ENCODE peak calls at places on chromosomes 16 and 17, in four cellular contexts. C is neuronal stem cell, Y is stomach, H is SK-N-SH. V is an unnamed sample. For H3K4me1, the result is how much of the 10 kb centered on the place peaks cover.

GRCh38 chr17:72587773-72588511 is 467.1 kb downstream of the SOX9 start:
- DNase-seq in C (no peak), Y (no peak), H (no peak), V (no peak)

GRCh38 chr17:37764383-37764782 is 19.5 kb upstream of the HNF1B start:
- DNase-seq in C (no peak), Y (no peak), H (no peak), V (no peak)

GRCh38 chr17:4175921-4176802 is 33.2 kb downstream of the CYB5D2 start:
- DNase-seq in C (no peak), Y (no peak), H (no peak), V (no peak)

GRCh38 chr17:58285422-58285810 is 4.7 kb upstream of the MPO start:
- DNase-seq in C (no peak), Y (no peak), H (no peak), V (no peak)

GRCh38 chr16:14071576-14072271 is 605 bp downstream of the MRTFB start:
- DNase-seq in C (peak), Y (no peak), H (no peak), V (peak)

GRCh38 chr16:30948087-30948955 is 547 bp upstream of the ORAI3 start:
- DNase-seq in C (peak), Y (peak), H (peak), V (peak)

GRCh38 chr16:67471758-67472384 is 9.1 kb downstream of the ATP6V0D1 start:
- DNase-seq in C (no peak), Y (no peak), H (no peak), V (no peak)

GRCh38 chr16:57430955-57431354 is 16.2 kb downstream of the CIAPIN1 start:
- DNase-seq in C (no peak), Y (no peak), H (no peak), V (no peak)

GRCh38 chr17:52986056-52986662 is 827.6 kb upstream of the CA10 start:
- DNase-seq in C (no peak), Y (no peak), H (no peak), V (no peak)

GRCh38 chr16:26749072-26749471 is 317.7 kb upstream of the C16orf82 start:
- DNase-seq in C (no peak), Y (no peak), H (no peak), V (no peak)

GRCh38 chr17:8939496-8940334 is 25.8 kb downstream of the PIK3R5 start:
- DNase-seq in C (no peak), Y (no peak), H (no peak), V (no peak)

GRCh38 chr16:8864480-8864879 is 4.3 kb downstream of the CARHSP1 start:
- DNase-seq in C (no peak), Y (no peak), H (no peak), V (peak)

GRCh38 chr17:81342062-81342699 is 47.1 kb upstream of the SLC38A10 start:
- DNase-seq in C (no peak), Y (no peak), H (no peak), V (no peak)

GRCh38 chr16:58020628-58021521 is 4.7 kb upstream of the MMP15 start:
- DNase-seq in C (no peak), Y (peak), H (peak), V (no peak)

GRCh38 chr16:86952769-86953168 is 364.4 kb downstream of the C16orf95 start:
- DNase-seq in C (no peak), Y (no peak), H (no peak), V (no peak)

GRCh38 chr16:81621496-81621895 is 157.6 kb upstream of the PLCG2 start:
- DNase-seq in C (no peak), Y (no peak), H (no peak), V (no peak)

GRCh38 chr17:27878776-27879562 is 14.2 kb downstream of the LYRM9 start:
- DNase-seq in C (no peak), Y (no peak), H (peak), V (no peak)

GRCh38 chr17:1617620-1618174 is 10.9 kb downstream of the SLC43A2 start:
- DNase-seq in C (no peak), Y (peak), H (no peak), V (no peak)

GRCh38 chr17:79803421-79803996 is 6.6 kb upstream of the CBX8 start:
- DNase-seq in C (no peak), Y (no peak), H (no peak), V (no peak)

GRCh38 chr16:78659668-78660217 is 560.3 kb downstream of the WWOX start:
- DNase-seq in C (no peak), Y (no peak), H (no peak), V (no peak)
- H3K27ac ChIP-seq in C (no peak), Y (no peak), H (no peak), V (no peak)

GRCh38 chr17:64687376-64687775 is 25.3 kb upstream of the SMURF2 start:
- DNase-seq in C (no peak), Y (no peak), H (no peak), V (no peak)

GRCh38 chr17:64685705-64686104 is 23.6 kb upstream of the SMURF2 start:
- DNase-seq in C (no peak), Y (no peak), H (no peak), V (no peak)

GRCh38 chr17:64686705-64687104 is 24.6 kb upstream of the SMURF2 start:
- DNase-seq in C (no peak), Y (peak), H (no peak), V (no peak)

GRCh38 chr17:64682261-64683181 is 20.4 kb upstream of the SMURF2 start:
- DNase-seq in C (no peak), Y (no peak), H (no peak), V (no peak)

DNA sequence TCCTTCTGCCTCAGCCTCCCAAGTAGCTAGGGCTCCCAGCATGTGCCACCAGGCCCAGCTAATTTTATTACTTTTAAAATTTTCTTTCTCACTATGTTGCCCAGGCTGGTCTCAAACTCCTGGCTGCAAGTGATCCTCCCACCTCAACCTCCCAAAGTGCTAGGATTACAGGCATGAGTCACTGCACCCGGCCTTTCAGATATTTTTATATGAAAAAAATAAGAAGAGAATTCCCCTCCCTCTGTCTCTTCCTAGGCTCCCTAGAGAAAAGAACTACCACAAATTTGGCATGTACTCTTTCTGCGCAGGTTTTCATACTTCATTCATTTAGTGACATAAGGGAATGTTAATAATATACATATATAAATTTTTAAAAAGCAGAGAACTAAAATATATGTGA is 21.7 kb upstream of the SMURF2 start:
- DNase-seq in C (no peak), Y (no peak), H (no peak), V (no peak)
- H3K4me1 ChIP-seq in C (under half), Y (under half), H (under half), V (under half)

GRCh38 chr16:85061566-85061965 is 34.0 kb downstream of the KIAA0513 start:
- DNase-seq in C (no peak), Y (peak), H (no peak), V (peak)
- H3K4me3 ChIP-seq in C (no peak), Y (no peak), H (no peak), V (no peak)

DNA sequence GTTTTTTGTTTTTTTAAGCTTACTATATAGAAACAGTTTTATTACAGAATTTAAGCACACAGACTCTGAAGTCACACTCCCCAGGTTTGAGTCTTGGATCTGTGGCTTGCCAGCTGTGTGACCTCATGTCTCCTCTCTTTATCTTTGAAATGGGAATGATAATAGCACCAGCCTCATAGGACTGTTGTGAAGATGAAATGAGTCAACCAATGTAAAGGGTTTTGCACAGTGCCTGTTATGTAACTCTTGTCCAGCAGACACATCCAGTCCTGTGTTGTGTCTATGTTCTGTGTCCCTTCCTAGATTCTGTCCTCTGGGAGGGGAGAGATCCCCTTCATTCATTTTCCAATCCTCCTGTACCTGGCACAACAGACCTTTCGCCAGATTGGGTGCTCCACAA is 3.1 kb upstream of the CPD start:
- DNase-seq in C (no peak), Y (no peak), H (no peak), V (no peak)
- H3K27ac ChIP-seq in C (no peak), Y (no peak), H (no peak), V (no peak)

GRCh38 chr16:27945233-27945975 is 118.1 kb downstream of the GSG1L start:
- DNase-seq in C (no peak), Y (peak), H (peak), V (no peak)
- H3K4me1 ChIP-seq in C (under half), Y (under half), H (under half), V (under half)

GRCh38 chr17:40825596-40825995 is 3.2 kb upstream of the KRT10 start:
- DNase-seq in C (no peak), Y (no peak), H (no peak), V (no peak)
- H3K4me3 ChIP-seq in C (no peak), Y (no peak), H (no peak), V (no peak)

V was measured in left lung.